ENCODE peak calls at places on chromosomes 11 and 22, in five cellular contexts. L is A549, C is BJ, Q is kidney, W is GM23338. D is an unnamed sample.

GRCh38 chr11:2825261-2825885 is 60.2 kb downstream of the CDKN1C start:
- DNase-seq in L (no peak), W (no peak), Q (peak), C (peak), D (peak)

GRCh38 chr11:84720706-84721402 is 906.3 kb downstream of the DLG2 start:
- DNase-seq in W (peak), Q (peak), L (no peak), C (no peak), D (peak)

GRCh38 chr11:13958596-13958995 is 3.9 kb upstream of the SPON1 start:
- DNase-seq in Q (no peak), W (no peak), C (no peak), L (no peak), D (no peak)

GRCh38 chr11:72592698-72593097 is 81.5 kb downstream of the PDE2A start:
- DNase-seq in Q (no peak), L (no peak), C (no peak), W (no peak), D (no peak)

GRCh38 chr22:20080776-20081654 is 974 bp downstream of the DGCR8 start:
- DNase-seq in Q (peak), L (peak), W (peak), C (no peak), D (no peak)

GRCh38 chr22:50625131-50625567 is 2.8 kb downstream of the ARSA start:
- DNase-seq in W (no peak), Q (peak), L (no peak), C (no peak), D (peak)

GRCh38 chr11:119567667-119568582 is 145.0 kb upstream of the THY1 start:
- DNase-seq in W (peak), Q (no peak), L (peak), C (peak), D (no peak)

GRCh38 chr11:86372586-86372985 is 2.1 kb upstream of the CCDC81 start:
- DNase-seq in W (no peak), L (no peak), Q (no peak), C (no peak), D (no peak)

GRCh38 chr11:26522912-26523610 is 49.0 kb downstream of the MUC15 start:
- DNase-seq in L (peak), C (no peak), W (peak), Q (no peak), D (no peak)

GRCh38 chr11:123371506-123372297 is 58.4 kb upstream of the GRAMD1B start:
- DNase-seq in L (no peak), W (no peak), Q (no peak), C (no peak), D (no peak)

GRCh38 chr11:121711236-121711635 is 258.5 kb upstream of the SORL1-AS1 start:
- DNase-seq in L (no peak), Q (no peak), W (no peak), C (no peak), D (no peak)

GRCh38 chr11:35162795-35163194 is 23.8 kb downstream of the CD44 start:
- DNase-seq in Q (no peak), W (no peak), C (no peak), L (no peak), D (no peak)

GRCh38 chr11:73257342-73258103 is 14.6 kb upstream of the P2RY6 start:
- DNase-seq in W (peak), Q (peak), C (peak), L (peak), D (peak)

GRCh38 chr11:133808393-133809140 is 36.7 kb downstream of the SPATA19 start:
- DNase-seq in C (no peak), L (no peak), W (no peak), Q (no peak), D (no peak)

GRCh38 chr11:76177250-76177686 is 29.0 kb downstream of the WNT11 start:
- DNase-seq in C (no peak), L (no peak), Q (no peak), W (no peak), D (no peak)

GRCh38 chr22:42434283-42434682 is 2.1 kb upstream of the NFAM1 start:
- DNase-seq in L (no peak), W (no peak), C (no peak), Q (no peak), D (no peak)

GRCh38 chr11:561148-562003 is 606 bp downstream of the RASSF7 start:
- DNase-seq in W (peak), C (no peak), Q (peak), L (peak), D (peak)

GRCh38 chr11:75351541-75352416 is at the start of gene ARRB1:
- DNase-seq in W (peak), Q (peak), C (no peak), L (peak), D (peak)

GRCh38 chr11:116578971-116579687 is 193.7 kb downstream of the BUD13 start:
- DNase-seq in W (peak), C (no peak), Q (peak), L (no peak), D (no peak)

GRCh38 chr22:26770624-26771023 is 113.2 kb downstream of the MIAT start:
- DNase-seq in C (no peak), Q (no peak), L (no peak), W (no peak), D (no peak)

GRCh38 chr11:34302046-34302921 is 55.5 kb downstream of the ABTB2 start:
- DNase-seq in C (peak), Q (no peak), W (no peak), L (no peak), D (no peak)

GRCh38 chr11:71251761-71252433 is 480 bp downstream of the SHANK2 start:
- DNase-seq in Q (no peak), C (no peak), W (peak), L (peak), D (peak)

GRCh38 chr22:40567106-40567505 is 69.4 kb downstream of the MRTFA start:
- DNase-seq in L (no peak), C (no peak), Q (no peak), W (no peak), D (no peak)

GRCh38 chr11:134244593-134244992 is 8.6 kb downstream of the THYN1 start:
- DNase-seq in Q (no peak), L (peak), W (peak), C (no peak), D (no peak)

GRCh38 chr22:31346255-31346732 is at the start of gene PATZ1:
- DNase-seq in L (peak), C (no peak), Q (peak), W (peak), D (peak)

GRCh38 chr22:41311487-41311886 is 10.2 kb downstream of the ZC3H7B start:
- DNase-seq in W (no peak), C (no peak), Q (no peak), L (no peak), D (no peak)

GRCh38 chr11:86761978-86762377 is 38.4 kb upstream of the PRSS23 start:
- DNase-seq in C (no peak), W (no peak), Q (no peak), L (no peak), D (no peak)

GRCh38 chr11:64007629-64008282 is 21.5 kb downstream of the OTUB1 start:
- DNase-seq in Q (peak), W (peak), C (no peak), L (peak), D (peak)

GRCh38 chr11:2775083-2775625 is 75.4 kb upstream of the KCNQ1OT1 start:
- DNase-seq in C (no peak), W (no peak), L (no peak), Q (peak), D (peak)

GRCh38 chr11:83257638-83258229 is 28.4 kb downstream of the CCDC90B start:
- DNase-seq in L (no peak), W (no peak), C (peak), Q (no peak), D (no peak)
- H3K4me3 ChIP-seq in L (no peak), W (no peak), C (no peak), Q (no peak), D (no peak)

DNA sequence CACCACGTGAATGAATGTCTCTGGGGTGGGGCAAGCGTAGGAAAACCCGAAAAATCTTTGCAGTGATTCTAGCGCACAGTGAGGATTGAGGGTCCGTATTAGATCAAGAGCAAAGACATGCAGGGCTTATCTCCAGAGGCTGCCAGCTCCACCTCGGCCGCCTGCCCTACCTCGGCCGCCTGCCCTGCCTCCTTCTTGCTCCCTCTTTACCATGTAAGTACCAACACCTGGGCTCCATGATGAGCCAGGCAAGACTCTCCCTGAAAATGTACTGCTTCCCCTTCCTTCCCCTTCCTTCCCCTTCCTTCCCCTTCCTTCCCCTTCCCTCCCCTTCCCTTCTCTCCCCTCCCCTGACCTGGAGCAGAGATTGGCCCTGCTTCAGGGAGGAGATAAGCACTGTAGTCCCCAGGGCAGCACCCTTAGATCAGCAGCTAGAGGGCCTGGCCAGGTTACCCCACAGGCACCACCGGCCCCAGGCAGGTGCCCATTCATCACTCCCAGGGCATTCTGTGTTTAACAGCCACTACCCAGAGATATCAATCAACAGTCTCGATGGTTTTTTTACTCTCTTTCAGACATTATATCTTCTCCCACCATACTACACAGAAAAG is 25.5 kb upstream of the ADORA2A start:
- DNase-seq in W (no peak), L (no peak), Q (peak), C (no peak), D (no peak)
- H3K4me3 ChIP-seq in W (no peak), L (no peak), Q (no peak), C (no peak), D (no peak)

GRCh38 chr22:27801616-27802388 is at the start of gene MN1:
- DNase-seq in C (no peak), L (peak), Q (peak), W (peak), D (peak)
- H3K4me3 ChIP-seq in C (peak), L (peak), Q (peak), W (peak), D (peak)

GRCh38 chr11:126318642-126319373 is 14.9 kb downstream of the DCPS start:
- DNase-seq in W (no peak), C (peak), Q (no peak), L (no peak), D (no peak)
- H3K4me3 ChIP-seq in W (no peak), C (no peak), Q (no peak), L (no peak), D (no peak)

DNA sequence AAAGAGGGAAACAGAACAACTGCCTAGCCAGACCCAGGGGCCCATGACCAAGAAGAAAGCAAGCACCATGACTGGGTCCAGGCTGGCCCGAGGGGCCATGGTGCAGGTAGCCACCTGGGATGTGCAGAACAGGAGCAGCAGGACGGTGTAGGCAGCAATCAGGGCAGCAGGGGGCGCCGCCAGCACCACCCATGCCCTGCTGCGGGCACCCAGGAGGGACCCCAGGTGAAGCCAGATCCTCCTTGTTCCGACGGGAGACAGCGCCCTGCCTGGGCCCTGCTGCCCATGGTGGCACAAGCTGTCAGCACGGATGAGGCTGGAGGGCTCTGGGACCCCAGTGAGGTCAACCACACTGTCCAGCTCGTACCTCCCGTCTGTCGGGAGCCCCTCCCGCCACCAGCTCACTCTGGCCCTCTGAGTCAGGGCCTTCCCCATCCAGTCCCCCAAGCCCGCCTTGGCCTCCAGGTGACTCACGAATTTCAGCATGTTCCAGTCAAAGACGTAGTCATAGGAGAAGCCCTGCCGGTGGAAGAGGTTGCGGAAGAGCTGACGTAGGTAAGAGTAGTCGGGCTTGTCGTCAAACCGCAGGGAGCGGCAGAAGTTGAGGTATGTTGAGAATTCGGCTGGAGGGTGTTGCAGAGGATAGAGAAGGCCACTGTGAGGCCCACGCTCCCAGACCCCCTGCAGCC is 18.8 kb downstream of the CSNK1E start:
- DNase-seq in Q (no peak), L (no peak), W (peak), C (no peak), D (no peak)
- H3K4me3 ChIP-seq in Q (no peak), L (no peak), W (no peak), C (no peak), D (no peak)

GRCh38 chr11:129374993-129375721 is 491 bp upstream of the BARX2 start:
- DNase-seq in L (peak), C (no peak), W (peak), Q (peak), D (peak)

GRCh38 chr11:129373489-129373953 is 2.1 kb upstream of the BARX2 start:
- DNase-seq in Q (no peak), W (peak), C (no peak), L (no peak), D (no peak)

GRCh38 chr11:129372609-129373488 is 2.8 kb upstream of the BARX2 start:
- DNase-seq in Q (no peak), C (no peak), L (no peak), W (peak), D (no peak)

GRCh38 chr11:129375731-129376657 is at the start of gene BARX2:
- DNase-seq in C (no peak), W (peak), L (peak), Q (peak), D (peak)

DNA sequence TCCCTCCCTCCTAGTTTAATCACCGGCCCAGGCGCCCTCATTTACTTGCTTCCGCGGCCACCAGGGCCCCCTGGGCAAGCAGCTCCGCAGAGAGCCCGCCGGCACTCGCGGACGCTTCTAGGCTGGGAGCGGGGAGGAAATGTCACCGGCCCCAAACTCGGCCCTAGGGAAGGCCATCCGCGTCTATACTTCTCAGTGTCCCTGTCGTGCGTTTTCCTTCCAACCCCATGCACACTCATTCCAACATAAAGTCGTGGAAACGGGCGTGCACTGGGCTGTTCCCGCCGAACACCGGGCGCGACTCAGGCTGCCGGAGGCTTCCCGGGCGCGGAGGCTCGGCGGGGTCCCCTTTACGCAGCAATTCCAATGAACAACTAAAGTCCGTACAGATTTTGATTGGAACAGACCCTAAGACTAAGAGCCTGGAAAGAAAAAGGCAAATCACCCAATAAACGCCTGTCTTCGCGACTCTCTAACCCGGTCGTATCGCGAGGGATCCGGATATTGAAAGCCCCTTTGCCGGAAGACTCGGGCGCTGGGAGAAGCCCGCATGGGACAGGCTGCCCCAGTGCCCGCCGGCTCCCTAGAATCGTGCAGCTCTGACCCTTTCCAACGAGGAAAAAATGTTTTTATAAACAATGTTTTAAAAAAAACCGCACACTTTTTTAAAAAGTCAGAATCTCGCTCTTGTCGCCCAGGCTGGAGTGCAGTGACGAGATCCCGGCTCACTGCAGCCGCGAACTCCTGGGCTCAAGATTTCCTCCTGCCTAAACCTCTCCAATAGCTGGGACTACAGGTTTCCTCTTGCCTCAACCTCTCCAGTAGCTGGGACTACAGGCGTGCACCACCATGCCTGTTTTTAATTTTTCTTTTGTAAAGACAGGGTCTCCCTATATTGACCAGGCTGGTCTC is 1.3 kb upstream of the BARX2 start:
- DNase-seq in L (peak), Q (no peak), W (peak), C (no peak), D (no peak)
- H3K4me3 ChIP-seq in L (peak), Q (peak), W (peak), C (no peak), D (peak)

D was measured in upper lobe of right lung.